ENCODE peak calls at places on chromosome 5, in four cellular contexts. T is HCT116, J is K562, E is SK-N-SH. W is an unnamed sample.

GRCh38 chr5:59843511-59844230 is 49.9 kb downstream of the PDE4D start:
- DNase-seq in T (no peak), J (no peak), E (no peak), W (no peak)

GRCh38 chr5:78633710-78634109 is 14.9 kb downstream of the LHFPL2 start:
- DNase-seq in T (no peak), J (no peak), E (no peak), W (no peak)

GRCh38 chr5:106121972-106122605 is 1548.6 kb downstream of the EFNA5 start:
- DNase-seq in T (peak), J (peak), E (peak), W (no peak)

GRCh38 chr5:35012796-35013195 is 35.0 kb downstream of the AGXT2 start:
- DNase-seq in T (no peak), J (no peak), E (no peak), W (no peak)

GRCh38 chr5:145936401-145937131 is at the start of gene SH3RF2:
- DNase-seq in T (peak), J (peak), E (no peak), W (no peak)

GRCh38 chr5:180557201-180557809 is 34.0 kb downstream of the SCGB3A1 start:
- DNase-seq in T (no peak), J (no peak), E (no peak), W (no peak)

GRCh38 chr5:42840842-42841574 is 29.3 kb upstream of the SELENOP start:
- DNase-seq in T (no peak), J (no peak), E (no peak), W (no peak)

GRCh38 chr5:82422751-82423181 is 144.6 kb upstream of the RPS23 start:
- DNase-seq in T (no peak), J (peak), E (no peak), W (no peak)

GRCh38 chr5:172887735-172888134 is 53.7 kb downstream of the ERGIC1 start:
- DNase-seq in T (no peak), J (no peak), E (no peak), W (no peak)

GRCh38 chr5:40260351-40260750 is 419.4 kb upstream of the PTGER4 start:
- DNase-seq in T (no peak), J (no peak), E (no peak), W (no peak)

GRCh38 chr5:178241688-178242231 is 9.2 kb upstream of the PHYKPL start:
- DNase-seq in T (no peak), J (no peak), E (peak), W (no peak)

GRCh38 chr5:61991426-61991825 is 314.6 kb upstream of the KIF2A start:
- DNase-seq in T (no peak), J (no peak), E (no peak), W (no peak)

GRCh38 chr5:78893959-78894676 is 91.0 kb downstream of the ARSB start:
- DNase-seq in T (no peak), J (no peak), E (no peak), W (no peak)

GRCh38 chr5:133398646-133399081 is 213.7 kb downstream of the FSTL4 start:
- DNase-seq in T (no peak), J (no peak), E (no peak), W (no peak)

GRCh38 chr5:39502704-39503103 is 77.9 kb upstream of the DAB2 start:
- DNase-seq in T (no peak), J (no peak), E (no peak), W (no peak)

GRCh38 chr5:32522429-32523143 is 62.8 kb upstream of the SUB1 start:
- DNase-seq in T (no peak), J (no peak), E (no peak), W (no peak)

DNA sequence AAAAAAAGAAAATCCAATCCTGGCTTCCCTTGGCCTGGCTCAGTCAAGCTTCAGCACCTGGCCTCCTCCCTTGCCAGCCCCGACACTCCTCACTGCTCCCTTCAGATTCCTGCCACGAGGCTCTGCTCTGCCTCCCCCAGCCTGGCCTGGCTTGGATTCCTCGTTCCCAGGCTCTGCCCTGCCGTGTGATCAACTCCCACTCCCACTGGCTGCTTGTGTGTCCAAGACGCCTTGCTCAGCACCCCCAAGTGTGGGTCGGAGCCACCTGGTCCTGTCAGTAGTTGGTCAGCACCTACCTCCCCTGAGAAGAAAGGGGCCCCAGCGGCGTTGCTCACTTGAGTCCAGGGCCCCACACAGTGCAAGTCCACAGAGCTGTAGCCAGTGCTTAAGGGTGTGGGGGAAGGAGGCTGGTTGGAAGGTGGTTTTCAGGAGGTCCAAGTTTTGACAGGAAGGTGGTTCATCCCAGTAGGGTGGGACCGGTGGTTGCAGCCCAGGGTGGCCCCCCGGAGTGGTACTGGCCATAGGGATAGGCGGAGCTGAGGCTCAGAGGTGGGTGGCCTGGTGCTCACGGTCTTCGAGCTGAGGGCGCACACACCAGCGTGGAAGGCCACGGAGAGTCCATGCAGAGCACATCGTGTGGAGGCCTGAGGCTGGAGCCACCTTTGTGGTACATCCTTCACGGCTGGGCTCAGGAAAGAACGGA is 46.4 kb downstream of the JADE2 start:
- DNase-seq in T (no peak), J (no peak), E (no peak), W (no peak)
- TF ChIP-seq POLR2AphosphoS5 in T (no peak), J (no peak), E (no peak), W (no peak)

GRCh38 chr5:68216737-68217231 is 1.2 kb downstream of the PIK3R1 start:
- DNase-seq in T (no peak), J (peak), E (peak), W (no peak)
- H3K9ac ChIP-seq in T (peak), J (peak), E (peak), W (peak)

GRCh38 chr5:119037496-119038215 is 33.2 kb upstream of the DMXL1 start:
- DNase-seq in T (no peak), J (no peak), E (peak), W (no peak)
- TF ChIP-seq POLR2AphosphoS5 in T (no peak), J (no peak), E (no peak), W (no peak)

DNA sequence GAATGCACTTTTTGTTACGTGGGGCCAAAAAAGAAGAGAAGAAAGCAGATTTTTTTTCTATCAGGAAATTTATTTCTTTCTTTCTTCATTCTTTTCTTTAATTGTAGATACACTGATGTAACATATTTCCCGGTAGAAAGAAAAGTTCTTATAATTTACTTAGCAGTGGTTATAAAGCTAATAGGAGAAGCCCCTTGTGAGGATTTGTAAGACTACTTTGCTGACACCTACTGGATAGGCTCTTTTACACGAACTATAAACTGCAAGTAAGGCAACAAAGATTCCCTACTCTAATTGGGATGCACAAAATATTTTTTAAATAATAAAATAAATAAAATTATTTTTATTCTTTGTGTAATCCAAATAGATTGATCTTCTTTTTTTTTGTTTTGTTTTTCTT is 284.4 kb downstream of the DNAH5 start:
- DNase-seq in T (no peak), J (no peak), E (no peak), W (no peak)
- H3K9ac ChIP-seq in T (no peak), J (no peak), E (no peak), W (no peak)

GRCh38 chr5:139687656-139688055 is 39.5 kb downstream of the CXXC5 start:
- DNase-seq in T (no peak), J (no peak), E (no peak), W (no peak)
- TF ChIP-seq POLR2AphosphoS5 in T (no peak), J (no peak), E (no peak), W (no peak)

GRCh38 chr5:98341038-98341710 is 432.3 kb upstream of the RGMB start:
- DNase-seq in T (no peak), J (no peak), E (no peak), W (no peak)
- H3K9ac ChIP-seq in T (no peak), J (no peak), E (no peak), W (no peak)

DNA sequence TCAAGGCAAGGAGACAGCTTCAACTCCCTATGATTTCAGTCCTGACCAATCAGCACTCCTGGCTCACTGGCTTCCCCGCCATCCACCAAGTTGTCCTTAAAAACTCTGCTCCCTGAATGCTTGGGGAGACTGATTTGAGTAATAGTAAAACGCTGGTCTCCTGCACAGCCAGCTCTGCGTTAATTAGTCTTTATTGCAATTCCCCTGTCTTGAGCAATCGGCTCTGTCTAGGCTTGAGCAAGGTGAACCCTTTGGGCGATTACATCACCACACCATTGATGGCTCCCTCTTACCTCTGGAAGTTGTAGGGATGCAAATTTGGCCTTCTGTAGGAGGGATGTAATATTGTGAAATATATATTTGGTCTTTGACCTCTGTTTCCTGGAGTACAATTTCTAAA is 2.9 kb upstream of the SLC23A1 start:
- DNase-seq in T (no peak), J (no peak), E (no peak), W (no peak)
- TF ChIP-seq POLR2AphosphoS5 in T (no peak), J (no peak), E (no peak), W (no peak)

GRCh38 chr5:168290902-168291280 is 554 bp upstream of the WWC1 start:
- DNase-seq in T (no peak), J (no peak), E (no peak), W (no peak)

GRCh38 chr5:168288349-168289245 is 2.8 kb upstream of the WWC1 start:
- DNase-seq in T (peak), J (no peak), E (no peak), W (no peak)

GRCh38 chr5:168292783-168293696 is 1.6 kb downstream of the WWC1 start:
- DNase-seq in T (no peak), J (no peak), E (peak), W (no peak)

GRCh38 chr5:168291961-168292782 is 727 bp downstream of the WWC1 start:
- DNase-seq in T (no peak), J (no peak), E (peak), W (no peak)

GRCh38 chr5:168291281-168291960 is at the start of gene WWC1:
- DNase-seq in T (peak), J (no peak), E (peak), W (no peak)
- H3K9ac ChIP-seq in T (peak), J (no peak), E (peak), W (no peak)

GRCh38 chr5:142192799-142193428 is 84.3 kb downstream of the NDFIP1 start:
- DNase-seq in T (no peak), J (no peak), E (no peak), W (no peak)

GRCh38 chr5:142199388-142199787 is 90.8 kb downstream of the NDFIP1 start:
- DNase-seq in T (no peak), J (no peak), E (no peak), W (no peak)

GRCh38 chr5:142201471-142201887 is 92.9 kb downstream of the NDFIP1 start:
- DNase-seq in T (peak), J (no peak), E (no peak), W (no peak)

GRCh38 chr5:142200387-142200786 is 91.8 kb downstream of the NDFIP1 start:
- DNase-seq in T (no peak), J (no peak), E (no peak), W (no peak)

DNA sequence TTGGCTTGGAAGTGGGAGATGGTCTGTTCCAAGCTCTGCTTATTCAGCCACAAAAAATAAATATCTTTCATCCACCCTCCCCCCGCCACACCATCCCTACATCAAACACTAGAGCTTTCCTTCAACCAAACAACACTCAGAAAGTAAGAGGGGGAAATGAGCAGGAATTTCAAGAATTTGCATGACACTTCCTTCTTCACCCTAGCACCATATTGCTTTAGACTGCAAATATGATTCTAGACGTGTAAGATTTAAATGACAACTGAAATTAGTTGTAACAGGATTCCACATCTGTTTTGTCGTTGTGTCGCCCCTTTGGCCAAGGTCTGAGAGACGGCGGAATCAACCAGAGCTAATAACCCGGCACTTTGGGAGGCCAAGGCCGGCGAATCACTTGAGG is 88.5 kb downstream of the NDFIP1 start:
- DNase-seq in T (no peak), J (no peak), E (no peak), W (no peak)
- TF ChIP-seq POLR2AphosphoS5 in T (no peak), J (no peak), E (no peak), W (no peak)